ENCODE peak calls at places on chromosome 16, in five cellular contexts. Y is spleen, K is IMR-90, G is HCT116, T is AG10803. R is an unnamed sample.

GRCh38 chr16:2980227-2981176 is at the start of gene PKMYT1:
- DNase-seq in Y (peak; percentile 98), K (peak; percentile 73), G (peak; percentile 56), T (peak; percentile 76), R (no peak)

GRCh38 chr16:64153718-64154117 is 968.1 kb downstream of the CDH11 start:
- DNase-seq in Y (no peak), K (peak; percentile 22), G (no peak), T (peak; percentile 52), R (no peak)

GRCh38 chr16:64440421-64440831 is 681.4 kb downstream of the CDH11 start:
- DNase-seq in Y (no peak), K (peak; percentile 99), G (no peak), T (peak; percentile 99), R (no peak)

GRCh38 chr16:54645328-54645727 is 285.3 kb upstream of the IRX5 start:
- DNase-seq in Y (no peak), K (no peak), G (no peak), T (no peak), R (peak; percentile 98)

GRCh38 chr16:20866161-20866772 is 33.9 kb downstream of the DCUN1D3 start:
- DNase-seq in Y (no peak), K (peak; percentile 87), G (peak; percentile 78), T (peak; percentile 86), R (no peak)

GRCh38 chr16:85360323-85361277 is 248.3 kb upstream of the CIBAR2 start:
- DNase-seq in Y (no peak), K (no peak), G (no peak), T (no peak), R (no peak)

GRCh38 chr16:90077757-90078593 is 844 bp upstream of the PRDM7 start:
- DNase-seq in Y (peak; percentile 77), K (peak; percentile 42), G (no peak), T (peak; percentile 40), R (no peak)

GRCh38 chr16:86355538-86355937 is 154.8 kb upstream of the FOXF1 start:
- DNase-seq in Y (no peak), K (peak; percentile 93), G (peak; percentile 92), T (peak; percentile 93), R (no peak)

GRCh38 chr16:3484328-3485096 is 10.8 kb downstream of the C16orf90 start:
- DNase-seq in Y (peak; percentile 42), K (no peak), G (no peak), T (no peak), R (no peak)

GRCh38 chr16:54290203-54291106 is 3.9 kb upstream of the IRX3 start:
- DNase-seq in Y (peak; percentile 60), K (no peak), G (no peak), T (no peak), R (no peak)

GRCh38 chr16:77898671-77899211 is 110.4 kb downstream of the VAT1L start:
- DNase-seq in Y (no peak), K (peak; percentile 89), G (no peak), T (peak; percentile 96), R (no peak)

GRCh38 chr16:64121473-64121872 is 1000.4 kb downstream of the CDH11 start:
- DNase-seq in Y (no peak), K (peak; percentile 64), G (no peak), T (peak; percentile 54), R (no peak)

GRCh38 chr16:75105306-75106061 is 11.1 kb downstream of the LDHD start:
- DNase-seq in Y (peak; percentile 78), K (peak; percentile 37), G (no peak), T (peak; percentile 23), R (no peak)

GRCh38 chr16:51321251-51321650 is 170.2 kb upstream of the SALL1 start:
- DNase-seq in Y (no peak), K (no peak), G (no peak), T (peak; percentile 48), R (no peak)

GRCh38 chr16:54178491-54178976 is 108.1 kb downstream of the IRX3 start:
- DNase-seq in Y (no peak), K (no peak), G (no peak), T (no peak), R (no peak)

GRCh38 chr16:4087099-4087885 is 28.9 kb downstream of the ADCY9 start:
- DNase-seq in Y (no peak), K (no peak), G (no peak), T (peak; percentile 53), R (no peak)

GRCh38 chr16:88279998-88280397 is 102.8 kb upstream of the ZNF469 start:
- DNase-seq in Y (no peak), K (no peak), G (no peak), T (no peak), R (no peak)

GRCh38 chr16:84324439-84325262 is 30.0 kb downstream of the WFDC1 start:
- DNase-seq in Y (no peak), K (peak; percentile 35), G (no peak), T (no peak), R (no peak)

GRCh38 chr16:22726868-22727267 is 87.1 kb upstream of the HS3ST2 start:
- DNase-seq in Y (no peak), K (no peak), G (no peak), T (no peak), R (no peak)

GRCh38 chr16:89383095-89384003 is 107.0 kb downstream of the ANKRD11 start:
- DNase-seq in Y (no peak), K (peak; percentile 47), G (no peak), T (no peak), R (peak; percentile 67)

GRCh38 chr16:86701286-86701975 is 123.1 kb downstream of the FOXL1 start:
- DNase-seq in Y (no peak), K (no peak), G (no peak), T (no peak), R (no peak)

GRCh38 chr16:70747703-70748631 is 53.0 kb downstream of the VAC14 start:
- DNase-seq in Y (no peak), K (peak; percentile 16), G (no peak), T (no peak), R (no peak)

GRCh38 chr16:87790278-87791023 is 24.7 kb upstream of the KLHDC4 start:
- DNase-seq in Y (no peak), K (peak; percentile 33), G (no peak), T (peak; percentile 31), R (no peak)

GRCh38 chr16:12329246-12329995 is 352.9 kb downstream of the SNX29 start:
- DNase-seq in Y (no peak), K (no peak), G (no peak), T (no peak), R (no peak)

GRCh38 chr16:3938843-3939624 is 58.5 kb upstream of the CREBBP start:
- DNase-seq in Y (peak; percentile 88), K (peak; percentile 89), G (no peak), T (peak; percentile 91), R (no peak)

DNA sequence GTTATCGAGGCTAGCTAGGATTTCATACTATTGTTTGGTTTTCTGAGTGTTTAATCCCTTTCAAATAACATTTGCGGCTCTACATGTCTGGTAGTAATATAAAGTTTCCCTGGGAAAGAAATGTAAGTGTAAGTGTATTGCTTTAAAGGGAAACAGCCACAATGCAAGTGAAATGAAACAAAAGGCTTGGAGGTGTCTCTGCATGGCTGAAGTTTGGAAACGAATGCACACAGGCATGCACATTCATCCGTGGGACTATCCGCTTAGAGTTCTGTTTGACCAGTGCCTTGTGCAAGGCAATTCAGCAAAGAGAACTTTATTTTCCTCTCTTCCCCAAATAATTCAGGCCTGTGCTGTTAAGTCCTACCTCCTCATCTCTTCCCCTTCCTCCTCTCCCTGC is 56.1 kb upstream of the MRTFB start:
- DNase-seq in Y (no peak), K (peak; percentile 30), G (no peak), T (peak; percentile 22), R (no peak)
- H3K4me3 ChIP-seq in Y (no peak overlapping the region), K (no peak overlapping the region), G (no peak overlapping the region), T (no peak overlapping the region), R (no peak overlapping the region)

DNA sequence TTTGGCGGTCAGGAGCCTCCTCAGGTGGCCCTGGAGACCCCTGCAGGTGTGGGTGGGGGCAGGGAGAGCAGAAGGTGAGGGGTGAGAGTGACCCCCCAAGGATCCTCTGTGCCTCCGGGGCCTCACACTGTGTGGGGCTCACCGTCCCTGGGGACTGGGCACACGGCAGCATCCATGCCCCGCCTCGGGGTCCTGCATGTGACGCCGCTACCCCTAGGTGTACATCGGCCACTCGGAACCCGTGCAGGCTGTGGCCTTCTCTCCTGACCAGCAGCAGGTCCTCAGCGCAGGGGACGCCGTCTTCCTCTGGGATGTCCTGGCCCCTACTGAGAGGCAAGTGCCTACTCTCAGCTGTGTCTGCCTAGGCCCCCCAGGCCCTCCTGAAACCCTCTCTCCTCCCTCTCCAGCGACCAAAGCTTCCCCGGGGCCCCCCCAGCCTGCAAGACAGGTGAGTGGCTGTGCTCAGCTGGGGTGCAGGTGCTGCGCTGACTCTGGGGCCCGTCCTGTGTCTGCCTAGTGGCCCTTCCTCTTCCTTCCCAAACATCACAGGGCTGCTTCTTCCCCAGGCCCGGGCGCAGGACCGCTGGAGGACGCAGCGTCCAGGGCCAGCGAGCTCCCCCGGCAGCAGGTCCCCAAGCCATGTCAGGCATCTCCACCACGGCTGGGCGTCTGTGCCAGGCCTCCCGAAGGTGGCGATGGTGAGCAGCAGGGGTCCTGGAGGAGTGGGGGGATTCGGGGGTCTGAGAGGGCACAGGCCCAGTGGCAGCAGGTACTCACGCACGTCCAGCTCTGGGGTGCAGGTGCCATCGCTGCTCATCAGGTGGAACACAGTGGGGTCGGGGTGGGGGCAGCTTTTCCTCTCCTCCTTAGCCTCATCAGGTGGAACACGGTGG is 9.0 kb upstream of the RHOT2 start:
- DNase-seq in Y (no peak), K (no peak), G (no peak), T (no peak), R (no peak)
- TF ChIP-seq CTCF in Y (no peak), K (no peak), G (no peak), T (no peak), R (no peak)

GRCh38 chr16:56932588-56933265 is 785 bp downstream of the HERPUD1 start:
- DNase-seq in Y (peak; percentile 94), K (peak; percentile 69), G (peak; percentile 38), T (peak; percentile 75), R (peak; percentile 80)

GRCh38 chr16:56930516-56931252 is 1.3 kb upstream of the HERPUD1 start:
- DNase-seq in Y (no peak), K (no peak), G (no peak), T (no peak), R (no peak)

GRCh38 chr16:56933266-56933619 is 1.3 kb downstream of the HERPUD1 start:
- DNase-seq in Y (no peak), K (no peak), G (no peak), T (peak; percentile 63), R (no peak)

GRCh38 chr16:56931253-56931768 is 631 bp upstream of the HERPUD1 start:
- DNase-seq in Y (no peak), K (no peak), G (no peak), T (no peak), R (no peak)

DNA sequence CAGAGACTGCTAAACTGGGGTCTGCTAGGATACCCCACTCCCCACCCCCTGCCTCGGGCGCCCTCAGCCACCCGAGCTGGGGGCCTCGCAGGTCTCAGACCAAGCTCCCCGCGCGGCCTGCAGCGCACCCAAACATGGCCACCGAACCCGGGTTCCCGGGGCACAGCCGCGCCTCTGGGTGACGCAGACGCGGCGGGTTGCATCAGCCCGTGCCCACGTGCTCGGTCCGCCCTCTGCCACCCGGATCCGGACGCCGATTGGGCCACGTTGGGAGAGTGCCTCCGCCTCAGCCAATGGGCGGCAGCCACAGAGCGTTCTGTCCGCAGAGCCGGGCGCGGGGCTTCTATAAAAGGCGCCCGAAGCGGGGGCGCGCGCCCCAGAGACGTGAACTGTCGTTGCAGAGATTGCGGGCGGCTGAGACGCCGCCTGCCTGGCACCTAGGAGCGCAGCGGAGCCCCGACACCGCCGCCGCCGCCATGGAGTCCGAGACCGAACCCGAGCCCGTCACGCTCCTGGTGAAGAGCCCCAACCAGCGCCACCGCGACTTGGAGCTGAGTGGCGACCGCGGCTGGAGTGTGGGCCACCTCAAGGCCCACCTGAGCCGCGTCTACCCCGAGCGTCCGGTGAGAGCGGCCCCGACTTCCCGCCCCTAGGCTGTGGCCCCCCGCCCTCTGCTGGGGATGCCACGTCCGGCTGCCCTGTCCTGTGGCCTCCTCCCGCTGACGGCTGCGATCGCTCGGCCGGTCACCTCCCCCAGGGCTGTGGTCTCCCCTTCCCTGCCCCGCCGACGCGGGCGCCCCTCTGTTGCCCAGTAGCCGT is at the start of gene HERPUD1:
- DNase-seq in Y (peak; percentile 100), K (peak; percentile 97), G (peak; percentile 92), T (peak; percentile 98), R (peak; percentile 88)
- H3K4me3 ChIP-seq in Y (peak within 1 kb of the TSS; percentile 83), K (peak within 1 kb of the TSS; percentile 63), G (peak within 1 kb of the TSS; percentile 97), T (peak within 1 kb of the TSS; percentile 98), R (peak within 1 kb of the TSS; percentile 96)

GRCh38 chr16:10256855-10257641 is 74.8 kb upstream of the GRIN2A start:
- DNase-seq in Y (peak; percentile 81), K (no peak), G (no peak), T (peak; percentile 7), R (peak; percentile 1)
- TF ChIP-seq CTCF in Y (peak; percentile 82), K (peak; percentile 63), G (peak; percentile 16), T (peak; percentile 64), R (peak; percentile 85)

R was measured in LNCaP clone FGC.